ENCODE peak calls at places on chromosome 4, in four cellular contexts. W is K562, L is HepG2, C is GM12878. X is an unnamed sample.

GRCh38 chr4:87017580-87018061 is 82.8 kb downstream of the AFF1 start:
- DNase-seq in W (peak), L (no peak), C (no peak), X (no peak)

GRCh38 chr4:52959545-52959944 is 97.4 kb downstream of the RASL11B start:
- DNase-seq in W (no peak), L (no peak), C (no peak), X (no peak)

GRCh38 chr4:145868637-145869409 is 69.8 kb downstream of the ZNF827 start:
- DNase-seq in W (no peak), L (no peak), C (no peak), X (no peak)

GRCh38 chr4:102819588-102820365 is 7.6 kb downstream of the UBE2D3 start:
- DNase-seq in W (no peak), L (no peak), C (no peak), X (no peak)

GRCh38 chr4:78569291-78569821 is 17.8 kb downstream of the ANXA3 start:
- DNase-seq in W (no peak), L (peak), C (no peak), X (peak)

GRCh38 chr4:113758361-113758760 is 3.2 kb downstream of the CAMK2D start:
- DNase-seq in W (no peak), L (no peak), C (no peak), X (no peak)

GRCh38 chr4:24070117-24070516 is 180.3 kb upstream of the PPARGC1A start:
- DNase-seq in W (no peak), L (peak), C (no peak), X (no peak)

GRCh38 chr4:5660185-5660584 is 48.2 kb downstream of the EVC2 start:
- DNase-seq in W (no peak), L (no peak), C (no peak), X (no peak)

GRCh38 chr4:96097040-96097607 is 257.2 kb downstream of the PDHA2 start:
- DNase-seq in W (no peak), L (no peak), C (no peak), X (peak)

GRCh38 chr4:77903186-77903585 is 40.6 kb downstream of the MRPL1 start:
- DNase-seq in W (no peak), L (no peak), C (no peak), X (no peak)

GRCh38 chr4:39096847-39097246 is 34.8 kb downstream of the KLHL5 start:
- DNase-seq in W (no peak), L (no peak), C (no peak), X (no peak)

GRCh38 chr4:185562531-185562930 is 27.2 kb upstream of the PDLIM3 start:
- DNase-seq in W (no peak), L (no peak), C (no peak), X (no peak)

GRCh38 chr4:96676754-96677435 is 837.0 kb downstream of the PDHA2 start:
- DNase-seq in W (no peak), L (no peak), C (no peak), X (no peak)

GRCh38 chr4:8644966-8645752 is 52.6 kb downstream of the CPZ start:
- DNase-seq in W (no peak), L (no peak), C (no peak), X (no peak)
- TF ChIP-seq CREB1 in W (no peak), L (no peak), C (no peak), X (no peak)

GRCh38 chr4:111475001-111475400 is 670.3 kb upstream of the FAM241A start:
- DNase-seq in W (no peak), L (peak), C (no peak), X (peak)
- TF ChIP-seq JUNB in W (no peak), L (no peak), C (no peak), X (no peak)

GRCh38 chr4:48478273-48478672 is 4.9 kb upstream of the SLC10A4 start:
- DNase-seq in W (no peak), L (no peak), C (no peak), X (no peak)
- H3K27ac ChIP-seq in W (no peak), L (no peak), C (no peak), X (no peak)

DNA sequence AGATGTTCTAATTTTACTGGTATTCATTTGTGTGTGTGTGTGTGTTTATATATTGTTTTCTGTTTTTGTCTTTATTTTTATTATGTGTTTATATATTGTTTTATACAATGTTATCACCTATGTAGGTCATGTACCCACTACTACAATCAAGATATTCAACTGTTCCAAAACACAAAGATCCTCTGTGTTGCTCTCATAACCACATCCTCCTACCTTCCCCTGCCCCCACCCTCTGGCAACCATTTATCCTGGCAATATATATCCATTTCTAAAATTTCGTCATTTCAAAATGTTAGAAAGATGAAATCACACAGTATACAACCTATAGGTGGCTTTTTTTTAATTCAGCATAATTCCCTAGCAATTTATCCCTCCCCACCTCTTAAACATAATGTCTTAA is 18.9 kb upstream of the RPL34 start:
- DNase-seq in W (no peak), L (no peak), C (no peak), X (no peak)
- TF ChIP-seq CREB1 in W (no peak), L (no peak), C (no peak), X (no peak)

DNA sequence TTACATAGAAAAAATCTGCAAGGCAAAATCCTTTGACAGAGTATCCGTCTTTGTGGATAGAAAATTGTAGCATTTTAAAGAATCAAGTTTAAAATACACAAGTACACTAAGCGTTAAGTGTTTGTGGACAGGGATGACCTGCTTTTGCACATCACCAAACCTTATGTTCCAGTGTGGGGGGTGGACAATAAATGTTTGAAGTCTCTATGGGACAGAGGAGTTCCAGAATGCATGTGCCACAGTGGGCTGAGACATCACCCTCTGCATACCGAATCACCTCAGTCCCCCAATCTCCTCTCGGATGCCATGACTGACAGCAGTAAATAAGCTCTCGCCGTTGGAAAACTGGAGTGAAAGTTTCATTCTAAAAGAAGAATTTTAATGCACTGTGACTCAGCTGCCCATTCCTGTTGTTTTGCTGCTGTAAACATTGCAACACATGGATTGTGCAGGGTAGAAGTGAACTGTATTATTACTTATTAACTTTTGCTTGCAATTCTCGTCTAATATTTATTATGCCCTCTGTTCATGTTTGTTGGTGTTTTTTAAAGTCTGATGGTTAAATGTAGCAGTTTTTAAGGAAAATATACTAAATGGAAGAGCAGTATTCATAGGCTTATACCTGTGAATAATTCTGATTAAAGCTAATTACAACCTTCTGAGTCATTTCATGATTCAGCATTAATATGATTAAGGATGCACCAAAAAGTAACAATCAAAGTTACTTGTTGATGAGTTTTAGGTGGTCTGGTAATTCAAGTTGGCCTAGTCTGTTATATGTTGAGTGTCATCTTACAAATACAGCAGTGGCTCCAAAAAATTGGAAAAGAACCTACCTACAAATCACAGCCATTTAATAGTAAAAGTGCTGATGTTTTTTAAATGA is 24.0 kb downstream of the CDKN2AIP start:
- DNase-seq in W (no peak), L (peak), C (no peak), X (no peak)
- TF ChIP-seq JUNB in W (no peak), L (no peak), C (no peak), X (no peak)

DNA sequence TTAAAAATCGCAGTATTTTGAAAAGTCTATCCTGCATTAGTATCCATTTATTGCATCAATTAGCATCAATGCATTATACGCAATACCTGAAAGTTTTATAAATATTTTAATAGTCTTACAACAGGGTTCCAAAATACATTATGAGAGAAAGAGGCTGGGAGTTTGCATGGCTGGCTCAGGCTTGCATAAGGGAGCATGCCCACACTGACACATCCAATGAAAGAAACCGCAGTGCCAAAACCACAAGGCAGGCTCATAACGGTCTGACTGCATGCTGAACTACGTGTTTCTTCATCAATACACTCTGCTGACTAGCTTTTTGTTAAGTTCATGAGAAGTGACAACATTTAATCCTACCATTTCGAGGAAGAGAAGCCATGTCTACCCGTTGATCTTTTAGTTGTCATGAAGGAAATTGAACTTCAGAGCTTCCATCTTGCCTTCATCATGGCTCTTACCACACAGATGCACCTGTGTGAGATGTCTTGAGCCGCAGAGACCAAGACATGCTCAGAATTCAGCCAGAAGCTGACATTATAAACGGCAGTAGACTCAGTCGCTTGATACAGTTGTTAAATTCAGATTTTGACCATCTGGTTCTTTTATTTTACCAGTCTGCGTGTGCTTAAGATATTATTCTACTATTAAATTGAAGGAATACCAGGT is 168.8 kb upstream of the FRG1 start:
- DNase-seq in W (no peak), L (no peak), C (no peak), X (no peak)
- H3K27ac ChIP-seq in W (no peak), L (no peak), C (no peak), X (no peak)